ENCODE peak calls at places on chromosomes 4 and X, in four cellular contexts. V, J, H and L are unnamed samples.

GRCh38 chr4:8205241-8205707 is 6.2 kb downstream of the SH3TC1 start:
- DNase-seq in V (no peak), J (no peak), H (no peak), L (no peak)

GRCh38 chrX:74578137-74578536 is 36.3 kb downstream of the RLIM start:
- DNase-seq in H (peak; percentile 2), V (no peak), J (no peak), L (peak; percentile 17)

GRCh38 chr4:17103231-17103630 is 204.8 kb upstream of the LDB2 start:
- DNase-seq in J (no peak), V (no peak), H (no peak), L (no peak)

GRCh38 chr4:53376900-53377299 is 541 bp upstream of the FIP1L1 start:
- DNase-seq in J (no peak), H (peak; percentile 13), V (no peak), L (no peak)

GRCh38 chrX:26309262-26309661 is 93.3 kb downstream of the MAGEB5 start:
- DNase-seq in H (no peak), J (no peak), V (no peak), L (no peak)

GRCh38 chrX:69543572-69543971 is 39.4 kb downstream of the NALF2 start:
- DNase-seq in H (no peak), J (no peak), V (no peak), L (no peak)

GRCh38 chrX:10725071-10725470 is 104.7 kb upstream of the MID1 start:
- DNase-seq in J (no peak), H (no peak), V (no peak), L (peak; percentile 25)

GRCh38 chr4:99645638-99646037 is 12.0 kb downstream of the C4orf54 start:
- DNase-seq in V (no peak), H (no peak), J (no peak), L (no peak)

GRCh38 chr4:183611210-183611830 is 47.7 kb downstream of the RWDD4 start:
- DNase-seq in V (no peak), J (no peak), H (no peak), L (no peak)

GRCh38 chr4:55399581-55399980 is 3.8 kb downstream of the TMEM165 start:
- DNase-seq in J (no peak), H (no peak), V (no peak), L (no peak)

GRCh38 chrX:49878128-49878833 is 1.0 kb upstream of the USP27X start:
- DNase-seq in J (no peak), V (no peak), H (no peak), L (no peak)

GRCh38 chrX:42119076-42119475 is 195.7 kb upstream of the CASK start:
- DNase-seq in H (no peak), V (no peak), J (peak; percentile 37), L (no peak)

GRCh38 chrX:150935466-150935865 is 37.0 kb upstream of the CD99L2 start:
- DNase-seq in J (no peak), V (no peak), H (no peak), L (no peak)